ENCODE peak calls at places on chromosomes 6 and 20, in four cellular contexts. One of them, this sample, is unnamed.

GRCh38 chr6:42239333-42239732 is 21.7 kb upstream of the MRPS10 start:
- DNase-seq in osteocyte: no peak
- DNase-seq in upper lobe of right lung: no peak
- DNase-seq in epithelial cell of esophagus: peak
- DNase-seq in this sample: peak

GRCh38 chr6:42021847-42022754 is 28.2 kb upstream of the TAF8 start:
- DNase-seq in osteocyte: no peak
- DNase-seq in upper lobe of right lung: no peak
- DNase-seq in epithelial cell of esophagus: no peak
- DNase-seq in this sample: peak

GRCh38 chr20:58393299-58393698 is 4.3 kb downstream of the VAPB start:
- DNase-seq in osteocyte: no peak
- DNase-seq in upper lobe of right lung: no peak
- DNase-seq in epithelial cell of esophagus: no peak
- DNase-seq in this sample: no peak

GRCh38 chr6:80181352-80182081 is 75.0 kb downstream of the BCKDHB start:
- DNase-seq in osteocyte: no peak
- DNase-seq in upper lobe of right lung: no peak
- DNase-seq in epithelial cell of esophagus: no peak
- DNase-seq in this sample: no peak

GRCh38 chr6:156718647-156719394 is 58.4 kb upstream of the ARID1B start:
- DNase-seq in osteocyte: no peak
- DNase-seq in upper lobe of right lung: no peak
- DNase-seq in epithelial cell of esophagus: peak
- DNase-seq in this sample: no peak

GRCh38 chr6:130453230-130453629 is 87.4 kb downstream of the TMEM200A start:
- DNase-seq in osteocyte: no peak
- DNase-seq in upper lobe of right lung: no peak
- DNase-seq in epithelial cell of esophagus: peak
- DNase-seq in this sample: no peak

GRCh38 chr6:157223021-157223430 is 100.3 kb downstream of the TMEM242 start:
- DNase-seq in osteocyte: no peak
- DNase-seq in upper lobe of right lung: peak
- DNase-seq in epithelial cell of esophagus: no peak
- DNase-seq in this sample: no peak

GRCh38 chr20:31698803-31699718 is 23.6 kb downstream of the BCL2L1 start:
- DNase-seq in osteocyte: no peak
- DNase-seq in upper lobe of right lung: no peak
- DNase-seq in epithelial cell of esophagus: peak
- DNase-seq in this sample: no peak

GRCh38 chr20:46134716-46135115 is 16.6 kb downstream of the CD40 start:
- DNase-seq in osteocyte: no peak
- DNase-seq in upper lobe of right lung: no peak
- DNase-seq in epithelial cell of esophagus: no peak
- DNase-seq in this sample: peak

GRCh38 chr6:19142236-19142635 is 694.9 kb upstream of the ID4 start:
- DNase-seq in osteocyte: no peak
- DNase-seq in upper lobe of right lung: no peak
- DNase-seq in epithelial cell of esophagus: no peak
- DNase-seq in this sample: no peak

GRCh38 chr6:118353564-118353963 is 194.5 kb upstream of the PLN start:
- DNase-seq in osteocyte: no peak
- DNase-seq in upper lobe of right lung: no peak
- DNase-seq in epithelial cell of esophagus: no peak
- DNase-seq in this sample: no peak

GRCh38 chr6:126909493-126909892 is 209.0 kb upstream of the RSPO3 start:
- DNase-seq in osteocyte: no peak
- DNase-seq in upper lobe of right lung: no peak
- DNase-seq in epithelial cell of esophagus: no peak
- DNase-seq in this sample: no peak

GRCh38 chr6:113381232-113381631 is 475.9 kb upstream of the MARCKS start:
- DNase-seq in osteocyte: no peak
- DNase-seq in upper lobe of right lung: no peak
- DNase-seq in epithelial cell of esophagus: no peak
- DNase-seq in this sample: no peak

DNA sequence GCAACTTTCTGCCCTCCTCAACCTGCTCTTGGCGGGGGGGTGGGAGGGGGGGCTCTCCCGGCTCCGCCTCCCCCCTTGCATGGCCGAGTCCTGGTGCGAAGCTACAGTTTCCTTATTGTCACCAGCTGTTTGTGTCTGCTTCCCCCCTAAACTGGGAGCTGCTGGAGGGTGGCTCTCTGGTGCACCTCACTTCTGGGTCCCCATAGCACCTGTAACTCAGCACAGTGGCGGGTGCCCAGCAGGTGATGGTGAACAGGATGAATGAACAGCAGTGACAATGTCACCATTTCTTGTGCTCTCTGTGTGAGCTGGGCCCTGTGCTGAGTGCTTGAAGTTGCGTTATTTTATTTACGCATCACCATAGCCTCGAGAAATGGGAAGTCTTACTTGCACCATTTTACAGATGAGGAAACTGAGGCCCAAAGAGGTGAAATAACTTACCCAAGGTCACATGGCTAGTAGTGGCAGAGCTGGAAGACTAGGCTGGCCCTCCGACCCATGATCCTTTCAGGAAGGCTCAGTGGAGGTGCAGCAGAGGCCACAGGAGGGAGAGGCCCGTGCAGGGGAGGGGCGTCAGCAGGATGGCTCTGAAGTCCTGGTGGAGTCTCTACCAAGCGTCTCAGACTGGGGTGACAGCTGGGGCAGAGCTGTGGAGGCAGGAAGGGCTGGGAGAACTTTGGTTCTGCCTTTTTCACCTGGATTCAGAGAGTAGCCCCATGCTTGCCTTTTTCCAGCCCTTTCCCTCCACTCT is 41.8 kb downstream of the SRC start:
- DNase-seq in osteocyte: no peak
- DNase-seq in upper lobe of right lung: peak
- DNase-seq in epithelial cell of esophagus: no peak
- DNase-seq in this sample: peak
- TF ChIP-seq CTCF in osteocyte: no peak
- TF ChIP-seq CTCF in upper lobe of right lung: no peak
- TF ChIP-seq CTCF in epithelial cell of esophagus: no peak
- TF ChIP-seq CTCF in this sample: no peak

DNA sequence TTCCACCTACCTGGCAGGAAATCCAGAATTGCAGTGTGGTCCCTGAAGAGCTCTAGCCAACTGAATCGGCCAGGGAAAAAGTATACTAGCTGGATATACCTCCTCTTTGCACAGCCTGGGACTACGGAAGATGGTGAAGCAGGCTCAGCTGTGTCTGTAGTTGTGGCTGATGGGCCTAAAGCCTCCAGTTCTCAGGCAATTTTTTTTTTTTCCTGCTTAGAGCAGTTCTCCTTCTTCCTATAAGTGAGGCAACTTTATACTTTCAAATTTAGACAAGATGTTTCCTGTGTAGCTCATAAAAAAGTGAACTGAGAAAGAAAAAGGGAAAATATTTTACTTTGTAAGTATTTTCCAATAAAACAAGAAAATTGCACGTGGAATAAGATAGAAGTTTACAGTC is 172.9 kb downstream of the CARMIL1 start:
- DNase-seq in osteocyte: no peak
- DNase-seq in upper lobe of right lung: no peak
- DNase-seq in epithelial cell of esophagus: no peak
- DNase-seq in this sample: no peak
- TF ChIP-seq CTCF in osteocyte: no peak
- TF ChIP-seq CTCF in upper lobe of right lung: no peak
- TF ChIP-seq CTCF in epithelial cell of esophagus: no peak
- TF ChIP-seq CTCF in this sample: no peak

GRCh38 chr6:12481292-12481691 is 191.1 kb downstream of the EDN1 start:
- DNase-seq in osteocyte: no peak
- DNase-seq in upper lobe of right lung: no peak
- DNase-seq in epithelial cell of esophagus: no peak
- DNase-seq in this sample: no peak

GRCh38 chr6:12480379-12480778 is 190.2 kb downstream of the EDN1 start:
- DNase-seq in osteocyte: no peak
- DNase-seq in upper lobe of right lung: no peak
- DNase-seq in epithelial cell of esophagus: peak
- DNase-seq in this sample: no peak

GRCh38 chr6:12484519-12484918 is 194.4 kb downstream of the EDN1 start:
- DNase-seq in osteocyte: no peak
- DNase-seq in upper lobe of right lung: no peak
- DNase-seq in epithelial cell of esophagus: no peak
- DNase-seq in this sample: no peak

GRCh38 chr6:12483712-12484111 is 193.6 kb downstream of the EDN1 start:
- DNase-seq in osteocyte: no peak
- DNase-seq in upper lobe of right lung: no peak
- DNase-seq in epithelial cell of esophagus: peak
- DNase-seq in this sample: no peak

GRCh38 chr6:12482386-12482785 is 192.2 kb downstream of the EDN1 start:
- DNase-seq in osteocyte: no peak
- DNase-seq in upper lobe of right lung: no peak
- DNase-seq in epithelial cell of esophagus: peak
- DNase-seq in this sample: no peak
- TF ChIP-seq CTCF in osteocyte: no peak
- TF ChIP-seq CTCF in upper lobe of right lung: no peak
- TF ChIP-seq CTCF in epithelial cell of esophagus: peak
- TF ChIP-seq CTCF in this sample: peak

GRCh38 chr20:48350291-48350988 is 477.4 kb downstream of the PREX1 start:
- DNase-seq in osteocyte: no peak
- DNase-seq in upper lobe of right lung: no peak
- DNase-seq in epithelial cell of esophagus: no peak
- DNase-seq in this sample: no peak
- TF ChIP-seq CTCF in osteocyte: peak
- TF ChIP-seq CTCF in upper lobe of right lung: peak
- TF ChIP-seq CTCF in epithelial cell of esophagus: no peak
- TF ChIP-seq CTCF in this sample: peak

DNA sequence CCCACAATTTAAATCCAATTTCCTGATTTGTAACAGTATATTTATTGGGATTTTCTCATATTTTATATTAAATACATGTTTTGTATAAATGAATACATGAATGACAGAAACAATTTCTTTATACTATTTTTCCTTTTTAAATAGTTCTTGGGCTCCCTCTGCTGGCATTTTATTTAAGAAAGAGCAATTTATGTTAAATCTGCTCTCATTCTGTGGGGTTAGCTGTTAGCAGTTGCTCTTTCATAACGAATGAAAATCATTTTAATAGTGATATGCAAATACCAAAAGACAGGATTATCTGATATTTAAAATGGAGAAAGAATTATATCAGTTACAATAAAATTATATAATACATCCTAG is 118.3 kb downstream of the RALGAPA2 start:
- DNase-seq in osteocyte: no peak
- DNase-seq in upper lobe of right lung: no peak
- DNase-seq in epithelial cell of esophagus: peak
- DNase-seq in this sample: no peak
- TF ChIP-seq CTCF in osteocyte: peak
- TF ChIP-seq CTCF in upper lobe of right lung: no peak
- TF ChIP-seq CTCF in epithelial cell of esophagus: no peak
- TF ChIP-seq CTCF in this sample: peak

DNA sequence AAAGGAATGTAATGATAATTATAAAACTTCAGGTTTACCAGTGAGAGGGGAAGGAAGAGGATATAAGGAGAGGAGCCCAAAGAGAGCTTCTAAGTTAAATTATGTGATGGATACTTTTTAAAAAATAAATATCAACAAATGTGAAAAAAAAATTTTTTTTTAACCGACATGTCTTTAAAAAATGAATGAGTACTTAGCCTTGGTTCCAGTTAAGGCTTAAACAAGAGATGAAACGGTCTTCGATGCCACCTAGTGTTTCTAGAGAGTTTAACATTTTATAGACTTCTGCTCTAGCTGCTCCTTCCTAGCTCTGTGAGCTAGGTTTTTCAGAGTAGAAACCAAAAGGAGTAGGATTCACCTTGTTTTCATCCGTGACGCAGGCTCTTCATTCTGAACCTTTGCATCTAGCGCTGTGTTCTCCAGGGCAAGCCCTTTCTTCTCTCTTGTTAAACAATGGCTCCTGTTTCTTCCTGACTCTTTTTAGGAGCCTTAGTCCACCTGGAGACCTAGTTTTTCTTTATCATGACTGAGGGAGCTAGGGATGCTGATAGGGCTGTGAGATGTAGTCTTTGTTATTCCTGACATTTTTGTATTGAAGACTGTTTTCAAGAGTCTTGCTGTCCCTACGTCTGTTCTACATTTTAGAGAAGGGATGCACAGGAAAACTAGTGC is 42.4 kb upstream of the GNRH2 start:
- DNase-seq in osteocyte: no peak
- DNase-seq in upper lobe of right lung: no peak
- DNase-seq in epithelial cell of esophagus: no peak
- DNase-seq in this sample: no peak
- TF ChIP-seq CTCF in osteocyte: peak
- TF ChIP-seq CTCF in upper lobe of right lung: peak
- TF ChIP-seq CTCF in epithelial cell of esophagus: no peak
- TF ChIP-seq CTCF in this sample: peak

GRCh38 chr6:161749576-161749975 is 475.7 kb upstream of the AGPAT4 start:
- DNase-seq in osteocyte: no peak
- DNase-seq in upper lobe of right lung: no peak
- DNase-seq in epithelial cell of esophagus: no peak
- DNase-seq in this sample: no peak

GRCh38 chr6:161745128-161745527 is 471.3 kb upstream of the AGPAT4 start:
- DNase-seq in osteocyte: no peak
- DNase-seq in upper lobe of right lung: no peak
- DNase-seq in epithelial cell of esophagus: no peak
- DNase-seq in this sample: no peak

GRCh38 chr6:161750677-161751076 is 476.8 kb upstream of the AGPAT4 start:
- DNase-seq in osteocyte: no peak
- DNase-seq in upper lobe of right lung: no peak
- DNase-seq in epithelial cell of esophagus: no peak
- DNase-seq in this sample: no peak

GRCh38 chr6:161745594-161745993 is 471.7 kb upstream of the AGPAT4 start:
- DNase-seq in osteocyte: no peak
- DNase-seq in upper lobe of right lung: no peak
- DNase-seq in epithelial cell of esophagus: no peak
- DNase-seq in this sample: no peak

DNA sequence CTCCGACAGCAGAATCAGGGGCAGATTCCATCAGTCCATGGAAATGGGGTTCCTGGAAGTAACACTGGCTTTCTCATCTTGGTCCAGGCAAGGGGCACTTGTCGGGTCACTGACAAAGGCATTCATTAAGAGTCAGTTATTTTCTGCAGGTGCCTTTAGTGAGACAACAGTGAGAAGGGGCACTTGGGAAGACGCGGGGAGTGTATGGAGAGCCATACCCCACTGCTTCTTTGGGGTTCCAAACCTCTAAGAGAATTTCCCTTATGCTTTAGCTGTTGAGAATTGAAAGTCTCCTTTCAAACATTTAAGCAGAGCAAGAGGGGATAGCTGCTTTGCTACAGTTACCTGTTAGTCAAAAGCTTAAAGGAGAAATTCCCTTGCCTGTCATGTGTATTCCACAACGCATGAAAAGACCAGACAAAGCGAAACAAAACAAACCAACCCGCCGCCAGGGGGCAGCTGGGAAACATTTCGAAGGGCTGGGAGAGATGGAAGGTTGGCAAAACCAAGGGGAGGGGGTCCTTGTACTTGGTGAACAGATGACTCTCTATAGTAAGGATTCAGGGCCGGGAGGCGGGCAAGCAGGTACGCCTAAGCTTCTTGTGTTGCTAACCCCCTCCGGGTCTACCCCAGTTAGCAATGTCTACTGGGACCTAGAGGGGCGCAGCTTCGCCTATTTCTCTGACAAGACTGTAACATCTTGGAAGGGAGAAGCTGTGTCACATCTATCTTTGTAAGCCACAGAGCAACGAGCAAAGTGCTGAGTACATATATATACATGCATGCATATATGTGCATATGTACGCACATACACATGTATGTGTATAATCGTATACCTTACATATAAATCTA is 474.9 kb upstream of the AGPAT4 start:
- DNase-seq in osteocyte: no peak
- DNase-seq in upper lobe of right lung: no peak
- DNase-seq in epithelial cell of esophagus: peak
- DNase-seq in this sample: no peak
- TF ChIP-seq CTCF in osteocyte: peak
- TF ChIP-seq CTCF in upper lobe of right lung: peak
- TF ChIP-seq CTCF in epithelial cell of esophagus: peak
- TF ChIP-seq CTCF in this sample: peak

GRCh38 chr20:64069614-64070243 is 6.7 kb downstream of the TCEA2 start:
- DNase-seq in osteocyte: no peak
- DNase-seq in upper lobe of right lung: no peak
- DNase-seq in epithelial cell of esophagus: no peak
- DNase-seq in this sample: no peak
- TF ChIP-seq CTCF in osteocyte: peak
- TF ChIP-seq CTCF in upper lobe of right lung: peak
- TF ChIP-seq CTCF in epithelial cell of esophagus: peak
- TF ChIP-seq CTCF in this sample: peak

This sample was measured in chondrocyte.